ENCODE peak calls at places on chromosomes 1 and 21, in five cellular contexts. H is IMR-90, F is mesendoderm, V is neuronal stem cell, S is H1. Y is an unnamed sample.

GRCh38 chr1:95953668-95954067 is 719.7 kb downstream of the RWDD3 start:
- DNase-seq in H (no peak), F (no peak), V (no peak), S (no peak), Y (no peak)

GRCh38 chr1:59967780-59968179 is 41.2 kb upstream of the CYP2J2 start:
- DNase-seq in H (no peak), F (no peak), V (no peak), S (no peak), Y (no peak)

GRCh38 chr21:39874759-39875158 is 7.5 kb downstream of the PCP4 start:
- DNase-seq in H (no peak), F (no peak), V (no peak), S (no peak), Y (no peak)

GRCh38 chr1:66729130-66729922 is 22.9 kb upstream of the DYNLT5 start:
- DNase-seq in H (no peak), F (no peak), V (no peak), S (no peak), Y (no peak)

GRCh38 chr1:185531838-185532237 is 202.4 kb upstream of the HMCN1 start:
- DNase-seq in H (no peak), F (no peak), V (no peak), S (no peak), Y (no peak)

GRCh38 chr21:38733973-38734546 is 71.7 kb upstream of the ETS2 start:
- DNase-seq in H (peak), F (peak), V (peak), S (peak), Y (peak)

GRCh38 chr1:231396643-231397042 is 25.4 kb downstream of the EGLN1 start:
- DNase-seq in H (no peak), F (no peak), V (no peak), S (no peak), Y (no peak)

GRCh38 chr1:214544791-214545190 is 6.6 kb downstream of the PTPN14 start:
- DNase-seq in H (no peak), F (no peak), V (no peak), S (no peak), Y (no peak)

GRCh38 chr1:152348447-152348846 is 11.4 kb downstream of the FLG2 start:
- DNase-seq in H (no peak), F (no peak), V (no peak), S (no peak), Y (no peak)

GRCh38 chr1:44031051-44031899 is at the start of gene SLC6A9:
- DNase-seq in H (peak), F (peak), V (peak), S (peak), Y (peak)

GRCh38 chr21:21039624-21040023 is 41.4 kb downstream of the NCAM2 start:
- DNase-seq in H (no peak), F (no peak), V (no peak), S (no peak), Y (no peak)

GRCh38 chr21:45999581-46000181 is 18.1 kb downstream of the COL6A1 start:
- DNase-seq in H (no peak), F (no peak), V (no peak), S (no peak), Y (peak)

GRCh38 chr1:34356862-34357261 is 180.2 kb downstream of the C1orf94 start:
- DNase-seq in H (no peak), F (no peak), V (no peak), S (no peak), Y (no peak)

GRCh38 chr1:203627819-203628184 is 1.2 kb downstream of the ATP2B4 start:
- DNase-seq in H (no peak), F (no peak), V (no peak), S (no peak), Y (no peak)

GRCh38 chr1:219090618-219091017 is 83.1 kb upstream of the LYPLAL1 start:
- DNase-seq in H (no peak), F (no peak), V (no peak), S (no peak), Y (no peak)

GRCh38 chr1:210321131-210321530 is 7.6 kb upstream of the HHAT start:
- DNase-seq in H (no peak), F (no peak), V (no peak), S (no peak), Y (no peak)

GRCh38 chr1:165063181-165063955 is 293.1 kb downstream of the LMX1A start:
- DNase-seq in H (no peak), F (no peak), V (no peak), S (no peak), Y (no peak)

GRCh38 chr1:6440198-6441126 is 15.9 kb downstream of the ESPN start:
- DNase-seq in H (peak), F (peak), V (no peak), S (peak), Y (peak)

GRCh38 chr1:4253918-4254317 is 353.8 kb upstream of the C1orf174 start:
- DNase-seq in H (no peak), F (no peak), V (no peak), S (no peak), Y (no peak)

GRCh38 chr21:42581676-42582371 is 68.2 kb downstream of the SLC37A1 start:
- DNase-seq in H (no peak), F (no peak), V (no peak), S (no peak), Y (no peak)

GRCh38 chr1:24149854-24150227 is 6.9 kb upstream of the IL22RA1 start:
- DNase-seq in H (peak), F (no peak), V (no peak), S (no peak), Y (no peak)

GRCh38 chr1:75725861-75726361 is 1.4 kb downstream of the ACADM start:
- DNase-seq in H (no peak), F (peak), V (no peak), S (no peak), Y (no peak)

GRCh38 chr1:218380125-218380977 is 35.2 kb downstream of the TGFB2 start:
- DNase-seq in H (peak), F (peak), V (no peak), S (no peak), Y (no peak)

GRCh38 chr1:203381151-203381751 is 30.3 kb upstream of the FMOD start:
- DNase-seq in H (no peak), F (no peak), V (no peak), S (no peak), Y (no peak)

GRCh38 chr1:30748098-30748698 is 9.4 kb downstream of the LAPTM5 start:
- DNase-seq in H (no peak), F (no peak), V (no peak), S (no peak), Y (no peak)

GRCh38 chr1:21182181-21182711 is 5.5 kb upstream of the EIF4G3 start:
- DNase-seq in H (peak), F (no peak), V (no peak), S (no peak), Y (no peak)

GRCh38 chr1:83818916-83819315 is 180.0 kb downstream of the TTLL7 start:
- DNase-seq in H (peak), F (peak), V (no peak), S (no peak), Y (no peak)

GRCh38 chr1:60848583-60849188 is 233.7 kb upstream of the NFIA start:
- DNase-seq in H (peak), F (peak), V (peak), S (peak), Y (no peak)

GRCh38 chr21:41923641-41924342 is 30.0 kb downstream of the C2CD2 start:
- DNase-seq in H (peak), F (no peak), V (no peak), S (no peak), Y (no peak)

GRCh38 chr1:223007935-223008334 is 135.1 kb downstream of the TLR5 start:
- DNase-seq in H (no peak), F (no peak), V (no peak), S (no peak), Y (no peak)

GRCh38 chr1:209989525-209989924 is 51.5 kb downstream of the SYT14 start:
- DNase-seq in H (peak), F (no peak), V (no peak), S (no peak), Y (no peak)

GRCh38 chr1:226656201-226656600 is 82.9 kb downstream of the ITPKB start:
- DNase-seq in H (no peak), F (peak), V (no peak), S (no peak), Y (no peak)

GRCh38 chr21:43352568-43353281 is 74.2 kb downstream of the SIK1 start:
- DNase-seq in H (no peak), F (peak), V (no peak), S (no peak), Y (no peak)

GRCh38 chr21:46617267-46618051 is 12.6 kb upstream of the S100B start:
- DNase-seq in H (peak), F (no peak), V (no peak), S (no peak), Y (no peak)

GRCh38 chr1:2460203-2460602 is 15.9 kb upstream of the PLCH2 start:
- DNase-seq in H (no peak), F (no peak), V (no peak), S (no peak), Y (no peak)

GRCh38 chr21:46220847-46221246 is 7.7 kb downstream of the LSS start:
- DNase-seq in H (no peak), F (no peak), V (no peak), S (no peak), Y (no peak)

GRCh38 chr1:7574121-7575040 is 196.7 kb upstream of the VAMP3 start:
- DNase-seq in H (peak), F (no peak), V (no peak), S (no peak), Y (no peak)

GRCh38 chr1:246831543-246831942 is 100.2 kb downstream of the AHCTF1 start:
- DNase-seq in H (no peak), F (no peak), V (no peak), S (no peak), Y (no peak)

DNA sequence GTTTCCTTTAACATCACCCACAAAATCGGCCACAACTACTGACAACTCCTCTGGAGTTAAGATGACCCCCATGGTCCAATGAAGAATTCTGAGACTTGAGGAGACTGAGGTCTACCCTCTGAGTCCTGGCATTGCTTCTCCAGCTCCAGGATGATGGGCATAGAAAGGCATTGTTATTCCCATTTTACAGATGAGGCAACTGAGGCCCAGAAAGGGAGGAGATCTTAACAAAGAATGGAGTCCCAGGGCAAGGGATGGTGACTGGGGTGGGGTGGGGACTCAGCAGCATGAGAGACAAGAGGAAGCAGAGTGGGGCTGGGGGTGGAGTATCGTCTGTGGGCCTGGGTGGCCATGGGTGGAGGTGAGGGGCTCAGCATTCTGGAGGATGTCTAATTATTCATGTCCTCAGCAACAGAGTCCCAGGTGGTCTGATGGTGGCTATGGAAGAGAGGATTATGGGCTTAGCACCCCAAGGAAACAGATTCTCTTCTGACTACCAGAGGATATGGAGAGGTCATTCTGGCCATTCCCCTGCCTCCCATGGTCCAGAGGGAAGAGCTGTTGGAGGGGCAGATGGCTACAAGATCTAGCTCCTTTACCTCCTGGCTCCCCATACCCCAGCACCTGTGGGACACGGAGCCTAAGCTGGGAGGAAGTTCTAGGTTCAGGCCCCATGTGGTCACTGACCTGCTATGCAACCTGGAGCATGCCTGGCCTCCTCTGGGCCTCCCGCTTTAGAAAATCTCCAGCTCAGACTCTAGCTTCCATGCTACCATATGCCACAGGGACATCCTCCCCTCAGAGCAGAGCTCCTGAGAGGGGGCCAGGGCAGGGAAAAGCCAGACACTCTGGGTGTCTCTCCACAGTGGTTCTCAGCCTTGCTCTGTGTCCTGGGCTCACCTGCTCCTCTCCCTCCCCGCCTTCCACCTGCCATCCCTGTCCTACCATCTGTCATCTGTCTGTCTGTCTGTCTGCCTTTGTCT is 37.4 kb upstream of the DMBX1 start:
- DNase-seq in H (no peak), F (no peak), V (no peak), S (no peak), Y (no peak)
- H2BK120ac ChIP-seq in H (no peak), F (no peak), V (no peak), S (no peak), Y (no peak)

GRCh38 chr1:16212251-16212961 is at the start of gene ARHGEF19:
- DNase-seq in H (no peak), F (peak), V (no peak), S (peak), Y (peak)
- H2BK120ac ChIP-seq in H (no peak), F (no peak), V (peak), S (peak), Y (peak)

GRCh38 chr1:41449326-41449921 is 35.1 kb downstream of the EDN2 start:
- DNase-seq in H (no peak), F (peak), V (no peak), S (no peak), Y (no peak)
- H2BK120ac ChIP-seq in H (no peak), F (no peak), V (no peak), S (no peak), Y (no peak)

DNA sequence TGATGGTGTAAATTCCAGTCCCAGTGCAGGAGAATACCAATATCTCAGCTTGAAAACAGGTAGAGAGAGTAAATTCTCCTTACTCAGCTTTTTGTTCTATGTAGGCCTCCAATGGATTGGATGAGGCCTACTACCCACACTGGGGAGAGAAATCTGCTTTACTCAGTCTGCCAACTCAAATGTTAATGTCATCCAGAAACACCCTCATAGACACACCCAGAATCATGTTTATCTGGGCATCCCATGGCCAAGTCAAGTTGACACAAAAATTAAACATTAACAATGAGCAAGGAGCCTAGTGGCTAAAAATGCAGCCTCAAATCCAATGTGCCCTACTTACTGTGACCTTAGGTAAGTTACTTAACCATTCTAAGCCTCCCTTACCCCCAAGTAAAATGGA is 6.9 kb upstream of the HLX start:
- DNase-seq in H (no peak), F (no peak), V (no peak), S (no peak), Y (no peak)
- H2BK120ac ChIP-seq in H (no peak), F (no peak), V (no peak), S (no peak), Y (no peak)

DNA sequence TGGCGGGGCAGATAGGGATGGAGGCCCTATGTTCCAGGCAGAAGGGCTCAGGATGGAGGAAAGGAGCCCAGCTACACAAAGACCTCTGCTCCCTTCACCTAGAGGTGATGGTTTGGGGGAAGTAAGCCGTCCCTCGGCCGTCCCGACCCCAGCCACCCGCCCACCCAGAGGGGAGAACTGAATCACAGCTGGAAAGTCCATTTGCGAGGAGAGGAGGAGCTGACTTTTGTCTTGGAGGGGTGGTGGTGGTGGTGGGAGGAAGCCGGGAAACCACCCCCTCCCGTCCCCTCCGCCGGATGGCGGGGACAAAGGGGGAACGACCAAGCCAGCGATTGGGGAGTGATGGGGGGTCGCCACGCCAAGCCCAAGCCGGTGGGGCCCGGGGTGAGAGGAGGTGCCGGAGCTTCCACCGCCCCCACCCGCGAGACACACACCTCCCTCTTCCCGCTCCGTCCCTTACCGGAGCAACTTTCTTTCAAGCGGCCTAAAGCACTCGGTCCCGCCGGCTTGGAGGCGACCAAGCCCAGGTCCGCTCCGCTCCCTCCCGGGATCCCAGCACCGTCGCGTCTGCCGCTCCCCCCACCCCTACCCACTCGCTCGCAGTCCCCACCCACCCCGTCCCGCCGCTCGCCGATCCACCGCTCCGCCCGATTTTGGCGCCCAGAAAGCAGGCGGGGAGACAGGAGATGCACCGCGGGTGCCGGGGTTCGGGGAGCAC is 581 bp downstream of the ARHGEF2 start:
- DNase-seq in H (no peak), F (peak), V (no peak), S (peak), Y (peak)
- H2BK120ac ChIP-seq in H (peak), F (peak), V (peak), S (peak), Y (no peak)

DNA sequence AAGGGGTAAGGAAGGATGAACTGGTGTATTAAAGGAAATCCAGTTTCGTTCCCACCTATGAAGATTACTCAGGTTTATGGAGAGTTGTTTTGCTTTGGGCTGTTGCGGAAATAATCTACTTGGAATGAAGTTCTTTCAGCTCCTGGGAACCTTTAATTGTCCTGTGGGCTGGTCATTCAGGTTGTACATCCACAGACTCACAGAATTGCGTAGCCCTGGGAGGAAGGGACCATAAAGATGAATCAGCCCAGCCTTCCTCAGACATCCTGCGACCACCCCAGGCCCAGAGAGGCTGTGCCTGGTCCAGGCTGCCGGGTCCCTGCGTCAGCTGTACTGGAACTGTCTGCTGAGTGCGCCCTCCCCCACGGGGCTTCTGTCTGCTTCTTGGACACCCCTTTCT is 72.7 kb downstream of the GALNT2 start:
- DNase-seq in H (peak), F (no peak), V (no peak), S (no peak), Y (no peak)
- H2BK120ac ChIP-seq in H (peak), F (no peak), V (no peak), S (no peak), Y (no peak)

GRCh38 chr1:175272361-175272760 is 79.8 kb upstream of the KIAA0040 start:
- DNase-seq in H (no peak), F (peak), V (no peak), S (no peak), Y (no peak)
- H2BK120ac ChIP-seq in H (no peak), F (peak), V (no peak), S (no peak), Y (no peak)

DNA sequence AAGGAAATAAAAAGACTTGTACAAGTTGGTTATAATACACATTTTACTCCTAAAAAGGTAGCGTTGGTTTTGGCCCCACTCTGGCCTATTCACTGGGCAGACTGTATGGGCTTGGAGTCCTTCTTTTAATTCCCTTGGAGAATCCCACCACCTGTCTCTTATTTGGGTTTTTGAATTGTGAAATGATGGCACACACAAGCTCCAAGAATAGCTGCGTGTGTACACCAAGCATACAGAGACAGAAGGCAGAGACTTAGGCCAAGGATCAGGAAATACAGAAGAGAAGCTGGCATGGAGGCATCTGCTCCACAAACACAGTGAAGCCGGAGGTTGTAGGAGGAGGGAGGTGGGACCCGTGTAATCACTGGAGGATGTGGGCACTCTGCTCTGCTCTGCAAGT is 29.1 kb downstream of the DDR2 start:
- DNase-seq in H (no peak), F (no peak), V (no peak), S (no peak), Y (no peak)
- H2BK120ac ChIP-seq in H (no peak), F (no peak), V (no peak), S (no peak), Y (no peak)

DNA sequence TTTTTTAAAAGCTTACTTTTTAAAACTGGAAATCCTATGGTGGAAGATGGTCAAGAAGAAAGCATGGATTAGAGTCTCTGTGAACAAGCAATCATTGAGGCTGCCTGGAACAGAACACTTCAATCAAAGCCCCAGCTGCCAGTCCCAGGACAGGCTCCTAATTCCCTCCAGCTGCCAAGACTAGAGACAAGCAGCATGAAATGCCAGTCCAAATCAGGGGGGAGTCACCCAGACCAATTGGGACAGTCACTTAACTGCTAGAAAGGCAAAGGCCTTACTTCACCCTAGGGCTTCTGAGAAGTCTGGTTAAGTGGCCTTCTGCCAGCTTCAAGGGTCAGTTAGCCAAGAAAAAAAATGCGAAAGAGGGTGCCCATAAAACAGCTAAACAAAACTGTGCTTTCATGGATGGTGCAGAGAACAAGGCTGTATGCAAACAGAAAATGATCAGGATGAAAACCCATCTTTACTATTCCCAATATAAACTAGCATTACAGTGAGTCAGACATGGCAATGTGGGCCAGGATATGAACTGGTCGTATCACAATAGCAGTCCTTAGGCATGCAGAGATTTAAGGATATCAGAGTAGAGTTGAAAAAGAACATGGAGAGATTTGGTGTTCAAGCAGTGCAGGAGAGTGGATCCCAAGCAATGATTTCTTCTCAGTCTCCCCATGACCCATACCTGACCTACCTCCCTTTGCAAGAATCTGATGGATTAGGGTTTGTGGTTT is 31.0 kb upstream of the MAN1A2 start:
- DNase-seq in H (peak), F (no peak), V (no peak), S (no peak), Y (no peak)
- H2BK120ac ChIP-seq in H (no peak), F (no peak), V (no peak), S (no peak), Y (no peak)

Y was measured in H9.